ENCODE peak calls at places on chromosomes 5 and 9, in five cellular contexts. W is psoas muscle, L is MM.1S, X is astrocyte, T is uterus. H is an unnamed sample.
A peak's percentile ranks its signal among the peaks of the same experiment; 100 is the strongest.

GRCh38 chr9:70133253-70134208 is 89.9 kb downstream of the MAMDC2 start:
- DNase-seq in W (no peak), L (no peak), X (peak; percentile 18), T (no peak), H (no peak)

GRCh38 chr9:137423810-137424291 is 658 bp downstream of the NOXA1 start:
- DNase-seq in W (peak; percentile 52), L (no peak), X (no peak), T (peak; percentile 41), H (peak; percentile 89)

GRCh38 chr9:19934301-19934868 is 145.5 kb upstream of the SLC24A2 start:
- DNase-seq in W (peak; percentile 26), L (no peak), X (peak; percentile 23), T (no peak), H (no peak)

GRCh38 chr5:41636605-41637004 is 126.2 kb upstream of the PLCXD3 start:
- DNase-seq in W (no peak), L (peak; percentile 8), X (no peak), T (no peak), H (no peak)

GRCh38 chr9:98037362-98037761 is 19.2 kb upstream of the NANS start:
- DNase-seq in W (peak; percentile 38), L (no peak), X (no peak), T (no peak), H (no peak)

GRCh38 chr5:136766456-136766855 is 401.1 kb upstream of the TRPC7 start:
- DNase-seq in W (no peak), L (no peak), X (no peak), T (no peak), H (no peak)

GRCh38 chr5:132098151-132098594 is 24.6 kb downstream of the CSF2 start:
- DNase-seq in W (no peak), L (no peak), X (peak; percentile 69), T (no peak), H (no peak)

GRCh38 chr9:27337833-27338526 is 41.0 kb upstream of the EQTN start:
- DNase-seq in W (no peak), L (no peak), X (no peak), T (no peak), H (no peak)

GRCh38 chr9:105418588-105419108 is 29.2 kb upstream of the FSD1L start:
- DNase-seq in W (no peak), L (no peak), X (no peak), T (no peak), H (no peak)

GRCh38 chr9:98860871-98861293 is 53.4 kb downstream of the GALNT12 start:
- DNase-seq in W (peak; percentile 46), L (no peak), X (peak; percentile 74), T (peak; percentile 64), H (no peak)

GRCh38 chr5:35149041-35149440 is 81.2 kb downstream of the PRLR start:
- DNase-seq in W (no peak), L (no peak), X (no peak), T (no peak), H (no peak)

DNA sequence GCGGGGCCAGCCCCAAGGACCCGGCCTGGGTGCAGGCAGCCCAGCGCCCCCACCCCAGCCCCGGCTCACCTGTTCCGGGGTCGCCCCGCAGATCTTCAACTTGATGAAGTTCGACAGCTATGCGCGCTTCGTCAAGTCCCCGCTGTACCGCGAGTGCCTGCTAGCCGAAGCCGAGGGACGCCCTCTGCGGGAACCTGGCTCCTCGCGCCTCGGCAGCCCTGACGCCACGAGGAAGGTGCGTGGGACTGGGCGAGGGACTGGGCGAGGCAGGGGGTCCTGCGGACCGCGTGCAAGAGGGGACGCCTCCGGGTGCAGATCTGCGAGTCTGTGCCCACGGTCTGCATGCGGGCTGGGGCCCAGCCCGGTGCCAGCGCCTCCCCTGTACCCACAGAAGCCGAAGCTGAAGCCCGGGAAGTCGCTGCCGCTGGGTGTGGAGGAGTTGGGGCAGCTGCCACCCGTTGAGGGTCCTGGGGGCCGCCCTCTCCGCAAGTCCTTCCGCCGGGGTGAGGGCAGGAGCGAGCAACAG is 9.7 kb downstream of the RGS14 start:
- DNase-seq in W (no peak), L (no peak), X (no peak), T (no peak), H (no peak)
- TF ChIP-seq CTCF in W (no peak), L (no peak), X (no peak), T (no peak), H (no peak)

GRCh38 chr9:93061791-93062299 is 3.3 kb downstream of the SUSD3 start:
- DNase-seq in W (no peak), L (peak; percentile 88), X (no peak), T (no peak), H (peak; percentile 61)
- H3K4me1 ChIP-seq in W (no peaks in the 10 kb centered on the region), L (peaks cover 50% of the 10 kb centered on the region), X (peaks cover 7% of the 10 kb centered on the region), T (peaks cover 24% of the 10 kb centered on the region), H (peaks cover 6% of the 10 kb centered on the region)

GRCh38 chr9:106880863-106881262 is 17.9 kb downstream of the ZNF462 start:
- DNase-seq in W (peak; percentile 73), L (no peak), X (peak; percentile 26), T (no peak), H (no peak)

GRCh38 chr9:106878081-106878837 is 15.3 kb downstream of the ZNF462 start:
- DNase-seq in W (no peak), L (no peak), X (no peak), T (no peak), H (no peak)

GRCh38 chr9:106877345-106877744 is 14.4 kb downstream of the ZNF462 start:
- DNase-seq in W (no peak), L (no peak), X (no peak), T (no peak), H (peak; percentile 31)

GRCh38 chr9:106880081-106880480 is 17.1 kb downstream of the ZNF462 start:
- DNase-seq in W (no peak), L (no peak), X (no peak), T (no peak), H (no peak)

GRCh38 chr9:106878943-106879916 is 16.3 kb downstream of the ZNF462 start:
- DNase-seq in W (peak; percentile 74), L (no peak), X (peak; percentile 98), T (peak; percentile 75), H (peak; percentile 59)
- H3K27ac ChIP-seq in W (peak overlapping the region; percentile 74), L (no peak overlapping the region), X (no peak overlapping the region), T (peak overlapping the region; percentile 66), H (peak overlapping the region; percentile 58)

GRCh38 chr9:95938724-95939123 is 63.2 kb downstream of the ERCC6L2 start:
- DNase-seq in W (no peak), L (no peak), X (no peak), T (no peak), H (no peak)
- TF ChIP-seq CTCF in W (no peak), L (no peak), X (no peak), T (no peak), H (peak; percentile 17)

GRCh38 chr5:38601843-38602424 is 45.5 kb upstream of the LIFR start:
- DNase-seq in W (no peak), L (no peak), X (peak; percentile 82), T (no peak), H (no peak)

GRCh38 chr5:38602641-38603040 is 46.2 kb upstream of the LIFR start:
- DNase-seq in W (no peak), L (no peak), X (no peak), T (no peak), H (no peak)

GRCh38 chr5:38605610-38606009 is 49.2 kb upstream of the LIFR start:
- DNase-seq in W (no peak), L (no peak), X (no peak), T (no peak), H (no peak)

GRCh38 chr5:38601133-38601842 is 44.8 kb upstream of the LIFR start:
- DNase-seq in W (peak; percentile 27), L (no peak), X (no peak), T (no peak), H (no peak)

DNA sequence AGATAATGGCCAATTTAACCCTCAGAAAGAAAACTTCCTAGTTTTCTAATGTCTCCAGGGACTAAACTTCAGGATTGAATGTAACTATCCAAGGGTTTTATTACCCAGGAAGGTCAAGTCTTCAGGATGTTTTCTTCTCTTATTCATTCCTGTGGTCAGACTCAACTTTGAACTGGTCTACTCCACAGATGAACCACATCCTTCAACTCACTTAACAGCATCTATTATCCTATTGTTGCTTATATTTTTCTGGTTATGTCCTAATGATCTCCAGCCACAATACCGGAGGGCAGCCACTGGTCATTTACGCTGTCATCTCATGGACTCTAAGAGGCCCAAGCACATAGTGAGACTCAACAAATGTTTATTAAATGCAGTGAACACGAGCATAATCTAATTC is 47.2 kb upstream of the LIFR start:
- DNase-seq in W (no peak), L (no peak), X (peak; percentile 55), T (no peak), H (no peak)
- H3K4me1 ChIP-seq in W (peaks cover 47% of the 10 kb centered on the region), L (no peaks in the 10 kb centered on the region), X (peaks cover 58% of the 10 kb centered on the region), T (no peaks in the 10 kb centered on the region), H (peaks cover 27% of the 10 kb centered on the region)

GRCh38 chr5:135310328-135310989 is 88.6 kb downstream of the MACROH2A1 start:
- DNase-seq in W (no peak), L (no peak), X (peak; percentile 72), T (no peak), H (no peak)
- H3K27ac ChIP-seq in W (no peak overlapping the region), L (no peak overlapping the region), X (no peak overlapping the region), T (no peak overlapping the region), H (no peak overlapping the region)

GRCh38 chr5:138643040-138643791 is 68.0 kb upstream of the HSPA9 start:
- DNase-seq in W (no peak), L (no peak), X (no peak), T (no peak), H (peak; percentile 29)
- TF ChIP-seq CTCF in W (no peak), L (no peak), X (no peak), T (no peak), H (no peak)

GRCh38 chr9:133580971-133581370 is 28.2 kb downstream of the FAM163B start:
- DNase-seq in W (no peak), L (no peak), X (no peak), T (no peak), H (peak; percentile 7)
- H3K4me1 ChIP-seq in W (peaks cover 3% of the 10 kb centered on the region), L (no peaks in the 10 kb centered on the region), X (no peaks in the 10 kb centered on the region), T (peaks cover 3% of the 10 kb centered on the region), H (peaks cover 4% of the 10 kb centered on the region)

GRCh38 chr5:79076819-79077218 is 7.3 kb downstream of the BHMT2 start:
- DNase-seq in W (no peak), L (no peak), X (no peak), T (no peak), H (no peak)

GRCh38 chr5:79077680-79078365 is 8.3 kb downstream of the BHMT2 start:
- DNase-seq in W (no peak), L (no peak), X (peak; percentile 31), T (no peak), H (no peak)

GRCh38 chr5:79075646-79076426 is 6.3 kb downstream of the BHMT2 start:
- DNase-seq in W (no peak), L (no peak), X (no peak), T (no peak), H (no peak)

GRCh38 chr5:79081779-79082178 is 12.2 kb downstream of the BHMT2 start:
- DNase-seq in W (no peak), L (no peak), X (no peak), T (no peak), H (no peak)

DNA sequence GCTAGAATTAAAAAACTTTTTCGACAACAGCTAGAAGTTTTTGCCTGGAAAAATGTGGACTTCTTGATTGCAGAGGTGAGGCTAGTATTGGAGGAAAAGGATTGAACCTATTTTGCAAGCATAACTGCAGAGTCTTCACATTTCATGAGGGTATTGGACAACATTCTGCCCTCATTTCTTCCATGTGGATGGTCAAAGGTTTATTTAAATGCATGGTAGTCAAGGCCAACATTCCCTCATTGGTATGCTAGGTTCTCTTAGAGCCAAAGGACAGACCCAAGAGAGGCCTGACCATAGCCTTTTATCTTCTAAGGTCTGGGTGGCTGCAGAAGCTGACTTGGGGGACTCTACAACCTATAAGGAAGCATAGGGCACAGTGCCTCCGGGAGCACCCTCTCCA is 11.2 kb downstream of the BHMT2 start:
- DNase-seq in W (no peak), L (no peak), X (no peak), T (no peak), H (no peak)
- H3K27ac ChIP-seq in W (no peak overlapping the region), L (no peak overlapping the region), X (no peak overlapping the region), T (no peak overlapping the region), H (no peak overlapping the region)